ENCODE peak calls at places on chromosome 13, in six cellular contexts. Z, Q, H, S, C and N are unnamed samples.
A peak's percentile ranks its signal among the peaks of the same experiment; 100 is the strongest.

GRCh38 chr13:49265822-49266221 is 18.1 kb downstream of the CDADC1 start:
- DNase-seq in Z (no peak), Q (no peak), H (peak; percentile 11), S (no peak), C (no peak), N (no peak)

GRCh38 chr13:103812966-103813365 is 746.7 kb upstream of the SLC10A2 start:
- DNase-seq in Q (no peak), S (no peak), H (no peak), C (no peak), Z (no peak), N (no peak)

GRCh38 chr13:96218475-96218874 is 128.6 kb downstream of the HS6ST3 start:
- DNase-seq in H (no peak), S (no peak), C (no peak), Z (no peak), Q (no peak), N (no peak)

GRCh38 chr13:46235259-46235658 is 23.5 kb downstream of the LRRC63 start:
- DNase-seq in Z (no peak), C (no peak), Q (no peak), S (no peak), H (no peak), N (no peak)

GRCh38 chr13:45415112-45415511 is 3.1 kb downstream of the SLC25A30 start:
- DNase-seq in C (no peak), Q (no peak), Z (no peak), S (no peak), H (no peak), N (no peak)

GRCh38 chr13:91357613-91358383 is 10.3 kb downstream of the MIR17HG start:
- DNase-seq in C (no peak), Q (no peak), S (no peak), H (no peak), Z (no peak), N (no peak)

GRCh38 chr13:74026753-74027152 is 107.5 kb downstream of the KLF12 start:
- DNase-seq in Q (no peak), C (no peak), H (no peak), Z (peak; percentile 26), S (no peak), N (no peak)

GRCh38 chr13:80215368-80215767 is 125.6 kb downstream of the SPRY2 start:
- DNase-seq in S (no peak), H (peak; percentile 60), Z (no peak), Q (no peak), C (no peak), N (no peak)

GRCh38 chr13:71290963-71291937 is 575.8 kb downstream of the DACH1 start:
- DNase-seq in H (no peak), Q (no peak), Z (no peak), S (no peak), C (no peak), N (peak; percentile 48)

GRCh38 chr13:78589206-78589605 is 14.1 kb downstream of the POU4F1 start:
- DNase-seq in Q (no peak), S (no peak), H (no peak), Z (no peak), C (no peak), N (peak; percentile 54)

GRCh38 chr13:38636756-38637155 is 50.1 kb upstream of the FREM2 start:
- DNase-seq in C (no peak), S (no peak), Q (no peak), Z (no peak), H (no peak), N (peak; percentile 66)

GRCh38 chr13:49450105-49450819 is 6.2 kb downstream of the SETDB2 start:
- DNase-seq in Q (no peak), S (no peak), Z (no peak), C (no peak), H (no peak), N (no peak)

GRCh38 chr13:59261928-59262488 is 901.7 kb downstream of the DIAPH3 start:
- DNase-seq in S (no peak), C (no peak), Q (no peak), H (no peak), Z (no peak), N (no peak)

GRCh38 chr13:95800455-95800854 is 123.5 kb downstream of the DNAJC3 start:
- DNase-seq in S (no peak), C (no peak), Q (no peak), Z (no peak), H (peak; percentile 5), N (no peak)

GRCh38 chr13:36530050-36530789 is 97.9 kb downstream of the CCNA1 start:
- DNase-seq in C (no peak), H (no peak), S (no peak), Q (no peak), Z (no peak), N (no peak)

GRCh38 chr13:77733674-77734073 is 36.2 kb downstream of the SLAIN1 start:
- DNase-seq in S (no peak), H (no peak), Z (no peak), C (no peak), Q (no peak), N (peak; percentile 4)

GRCh38 chr13:98214707-98215106 is 37.6 kb upstream of the RNF113B start:
- DNase-seq in C (no peak), H (no peak), Q (no peak), S (no peak), Z (no peak), N (no peak)

GRCh38 chr13:102977471-102977870 is 88.7 kb downstream of the SLC10A2 start:
- DNase-seq in Q (no peak), S (no peak), H (peak; percentile 9), Z (no peak), C (no peak), N (no peak)

GRCh38 chr13:66778461-66778860 is 451.7 kb downstream of the PCDH9 start:
- DNase-seq in Z (no peak), Q (no peak), H (no peak), C (no peak), S (no peak), N (no peak)

GRCh38 chr13:33526718-33527117 is 241.2 kb upstream of the STARD13 start:
- DNase-seq in Q (no peak), C (no peak), H (no peak), S (no peak), Z (no peak), N (no peak)

GRCh38 chr13:46469064-46469463 is 82.0 kb upstream of the RUBCNL start:
- DNase-seq in Z (no peak), C (no peak), S (no peak), H (peak; percentile 73), Q (no peak), N (no peak)

GRCh38 chr13:110512198-110512740 is 49.3 kb downstream of the RAB20 start:
- DNase-seq in Z (no peak), S (no peak), Q (no peak), H (no peak), C (no peak), N (peak; percentile 42)

GRCh38 chr13:110511509-110512181 is 49.9 kb downstream of the RAB20 start:
- DNase-seq in H (no peak), Z (no peak), Q (no peak), C (peak; percentile 64), S (no peak), N (peak; percentile 42)

GRCh38 chr13:110507678-110508381 is 53.7 kb downstream of the RAB20 start:
- DNase-seq in H (no peak), Z (no peak), C (peak; percentile 72), Q (no peak), S (peak; percentile 88), N (peak; percentile 89)

GRCh38 chr13:110509478-110509926 is 52.0 kb downstream of the RAB20 start:
- DNase-seq in H (no peak), C (no peak), S (no peak), Q (no peak), Z (no peak), N (no peak)

GRCh38 chr13:110509971-110510786 is 51.3 kb downstream of the RAB20 start:
- DNase-seq in Z (no peak), H (no peak), Q (no peak), C (peak; percentile 71), S (no peak), N (no peak)
- TF ChIP-seq CTCF in Z (no peak), H (no peak), Q (no peak), C (no peak), S (no peak), N (no peak)

DNA sequence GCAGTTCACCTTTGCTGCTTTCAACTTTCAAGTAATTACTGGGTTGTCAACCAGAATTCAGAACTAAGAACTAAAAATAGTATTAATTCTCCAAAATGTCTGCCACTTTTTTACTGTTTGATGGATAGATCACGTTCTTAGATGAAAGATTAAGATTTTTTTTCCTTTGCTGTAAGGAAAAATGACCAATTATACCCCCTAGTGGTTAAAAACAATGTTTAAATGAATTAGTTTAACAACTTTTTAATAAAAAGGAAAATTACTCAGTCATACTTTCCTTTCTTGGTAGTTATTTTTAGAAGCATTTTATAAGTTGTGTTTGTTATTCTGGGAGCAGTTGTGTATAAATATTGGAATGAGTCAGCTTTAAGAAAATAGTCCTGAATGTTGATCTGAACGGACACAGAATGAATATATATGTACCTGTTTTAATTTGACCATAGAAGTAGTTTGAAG is 4.6 kb downstream of the TM9SF2 start:
- DNase-seq in Q (no peak), H (no peak), S (no peak), C (no peak), Z (no peak), N (no peak)
- TF ChIP-seq CTCF in Q (peak; percentile 33), H (peak; percentile 30), S (peak; percentile 34), C (peak; percentile 22), Z (peak; percentile 25), N (no peak)

GRCh38 chr13:94346261-94347019 is 133.0 kb downstream of the DCT start:
- DNase-seq in S (no peak), H (no peak), Z (no peak), C (no peak), Q (no peak), N (no peak)

GRCh38 chr13:94344126-94344863 is 135.2 kb downstream of the DCT start:
- DNase-seq in Q (no peak), S (no peak), Z (no peak), H (no peak), C (no peak), N (no peak)

GRCh38 chr13:94342436-94343242 is 136.8 kb downstream of the DCT start:
- DNase-seq in Z (no peak), S (no peak), Q (no peak), H (no peak), C (no peak), N (no peak)

GRCh38 chr13:94343243-94343585 is 136.3 kb downstream of the DCT start:
- DNase-seq in C (no peak), S (no peak), Q (no peak), Z (no peak), H (no peak), N (no peak)

DNA sequence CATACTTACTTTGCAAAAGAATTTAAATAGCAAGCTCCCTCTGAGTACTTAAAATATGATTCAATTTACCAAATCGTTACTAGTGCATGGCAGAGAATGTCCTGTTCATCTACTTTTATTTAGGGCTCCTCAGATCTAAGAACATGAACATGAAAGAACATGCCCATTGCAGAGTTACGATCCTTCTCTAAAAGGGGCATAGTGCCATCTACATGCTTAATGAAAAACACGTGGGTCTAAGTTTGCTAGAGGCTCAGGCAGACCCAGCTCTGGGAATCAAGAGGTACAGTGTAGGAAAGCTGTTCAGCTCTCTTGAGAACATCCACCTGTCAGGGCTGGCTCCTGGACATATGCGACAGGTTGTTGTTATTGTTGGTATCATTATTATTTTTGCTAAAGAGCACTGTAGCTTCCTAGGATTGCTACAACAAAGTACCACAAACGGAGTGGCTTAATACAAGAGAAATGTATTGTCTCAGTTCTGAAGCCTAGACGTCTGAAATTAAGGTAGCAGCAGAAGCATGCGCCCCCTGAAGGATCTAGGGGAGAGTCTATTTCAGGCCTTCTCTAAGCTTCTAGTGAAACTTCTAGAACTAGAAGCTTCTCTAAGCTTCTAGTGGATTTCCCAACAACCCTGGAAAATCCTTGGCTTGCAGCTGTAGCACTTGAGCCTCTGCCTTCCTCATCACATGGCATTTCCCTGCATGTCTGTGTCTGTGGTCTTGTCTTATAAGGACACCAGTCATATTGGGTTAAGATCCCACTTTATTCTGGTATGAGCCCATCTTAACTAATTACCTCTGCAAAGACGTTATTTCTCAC is 133.9 kb downstream of the DCT start:
- DNase-seq in Q (no peak), Z (no peak), H (no peak), S (no peak), C (no peak), N (no peak)
- TF ChIP-seq CTCF in Q (no peak), Z (no peak), H (no peak), S (no peak), C (no peak), N (no peak)

GRCh38 chr13:100565291-100565690 is 23.3 kb downstream of the GGACT start:
- DNase-seq in H (no peak), Z (no peak), C (no peak), S (no peak), Q (no peak), N (no peak)
- TF ChIP-seq CTCF in H (no peak), Z (no peak), C (no peak), S (no peak), Q (no peak), N (no peak)